ENCODE peak calls at places on chromosomes 11 and 22, in five cellular contexts. U is iris pigment epithelial cell, A is NCI-H1092, X is NCI-H2171, E is retina. P is an unnamed sample.

GRCh38 chr22:48576333-48577013 is 1251.2 kb downstream of the BRD1 start:
- DNase-seq in U (peak), A (no peak), X (peak), E (peak), P (no peak)

GRCh38 chr22:28923826-28924732 is 40.7 kb downstream of the ZNRF3 start:
- DNase-seq in U (no peak), A (peak), X (peak), E (peak), P (no peak)

GRCh38 chr11:2772544-2773031 is 72.8 kb upstream of the KCNQ1OT1 start:
- DNase-seq in U (peak), A (no peak), X (no peak), E (no peak), P (no peak)

GRCh38 chr11:74050465-74050864 is 41.6 kb upstream of the UCP3 start:
- DNase-seq in U (no peak), A (no peak), X (no peak), E (no peak), P (no peak)

GRCh38 chr11:134552749-134553148 is 140.7 kb upstream of the B3GAT1 start:
- DNase-seq in U (no peak), A (no peak), X (no peak), E (no peak), P (no peak)

GRCh38 chr22:46293591-46294260 is 2.9 kb upstream of the GTSE1 start:
- DNase-seq in U (peak), A (no peak), X (no peak), E (no peak), P (no peak)

GRCh38 chr11:105862736-105863367 is 159.2 kb downstream of the MSANTD4 start:
- DNase-seq in U (peak), A (peak), X (no peak), E (peak), P (peak)

GRCh38 chr11:47595029-47595428 is 818 bp upstream of the C1QTNF4 start:
- DNase-seq in U (no peak), A (no peak), X (no peak), E (no peak), P (no peak)

GRCh38 chr22:22366478-22366988 is 121.9 kb downstream of the VPREB1 start:
- DNase-seq in U (no peak), A (no peak), X (no peak), E (no peak), P (no peak)

GRCh38 chr11:20315800-20316199 is 47.7 kb upstream of the HTATIP2 start:
- DNase-seq in U (no peak), A (no peak), X (no peak), E (no peak), P (no peak)

GRCh38 chr22:49958462-49958921 is 2.1 kb upstream of the PIM3 start:
- DNase-seq in U (no peak), A (no peak), X (no peak), E (no peak), P (no peak)

GRCh38 chr22:50221410-50222300 is 20.8 kb downstream of the SELENOO start:
- DNase-seq in U (no peak), A (no peak), X (no peak), E (no peak), P (no peak)

GRCh38 chr11:117096140-117096972 is 1.9 kb downstream of the SIK3 start:
- DNase-seq in U (no peak), A (no peak), X (no peak), E (peak), P (no peak)

GRCh38 chr22:42431401-42432019 is 693 bp downstream of the NFAM1 start:
- DNase-seq in U (no peak), A (peak), X (no peak), E (no peak), P (no peak)

GRCh38 chr11:70490208-70490607 is 91.9 kb downstream of the CTTN start:
- DNase-seq in U (no peak), A (no peak), X (no peak), E (no peak), P (no peak)

GRCh38 chr22:26573026-26573662 is 16.8 kb downstream of the TPST2 start:
- DNase-seq in U (no peak), A (no peak), X (no peak), E (no peak), P (peak)